ENCODE peak calls at places on chromosomes 4 and X, in ten cellular contexts. One of them, this sample, is unnamed.

GRCh38 chr4:26196567-26196966 is 124.2 kb upstream of the RBPJ start:
- DNase-seq in CD4-positive, alpha-beta memory T cell: no peak
- DNase-seq in COLO829: no peak
- DNase-seq in gastrocnemius medialis: no peak
- DNase-seq in NCI-H2029: no peak
- DNase-seq in NCI-H1092 treated with DMSO at 0.1 percent for 48 hours: no peak
- DNase-seq in NCI-H1436: no peak
- DNase-seq in activated T-helper 1 cell treated with anti-CD3 and anti-CD28 coated beads, Interleukin-2, amount 50 U/mL, for 16 hours: no peak
- DNase-seq in sigmoid colon: no peak
- DNase-seq in AML-193: no peak
- DNase-seq in this sample: no peak

GRCh38 chr4:104616401-104616820 is 121.7 kb upstream of the CXXC4 start:
- DNase-seq in CD4-positive, alpha-beta memory T cell: no peak
- DNase-seq in COLO829: no peak
- DNase-seq in gastrocnemius medialis: no peak
- DNase-seq in NCI-H2029: no peak
- DNase-seq in NCI-H1092 treated with DMSO at 0.1 percent for 48 hours: peak
- DNase-seq in NCI-H1436: no peak
- DNase-seq in activated T-helper 1 cell treated with anti-CD3 and anti-CD28 coated beads, Interleukin-2, amount 50 U/mL, for 16 hours: no peak
- DNase-seq in sigmoid colon: no peak
- DNase-seq in AML-193: no peak
- DNase-seq in this sample: no peak

GRCh38 chr4:150415213-150415612 is 166.7 kb upstream of the MAB21L2 start:
- DNase-seq in CD4-positive, alpha-beta memory T cell: no peak
- DNase-seq in COLO829: no peak
- DNase-seq in gastrocnemius medialis: no peak
- DNase-seq in NCI-H2029: no peak
- DNase-seq in NCI-H1092 treated with DMSO at 0.1 percent for 48 hours: no peak
- DNase-seq in NCI-H1436: no peak
- DNase-seq in activated T-helper 1 cell treated with anti-CD3 and anti-CD28 coated beads, Interleukin-2, amount 50 U/mL, for 16 hours: no peak
- DNase-seq in sigmoid colon: no peak
- DNase-seq in AML-193: no peak
- DNase-seq in this sample: no peak

GRCh38 chrX:120456973-120457372 is 12.1 kb downstream of the LAMP2 start:
- DNase-seq in CD4-positive, alpha-beta memory T cell: peak
- DNase-seq in COLO829: no peak
- DNase-seq in gastrocnemius medialis: no peak
- DNase-seq in NCI-H2029: no peak
- DNase-seq in NCI-H1092 treated with DMSO at 0.1 percent for 48 hours: no peak
- DNase-seq in NCI-H1436: no peak
- DNase-seq in activated T-helper 1 cell treated with anti-CD3 and anti-CD28 coated beads, Interleukin-2, amount 50 U/mL, for 16 hours: no peak
- DNase-seq in sigmoid colon: no peak
- DNase-seq in AML-193: peak
- DNase-seq in this sample: no peak

GRCh38 chrX:86047174-86047991 is at the start of gene CHM:
- DNase-seq in CD4-positive, alpha-beta memory T cell: peak
- DNase-seq in COLO829: peak
- DNase-seq in gastrocnemius medialis: peak
- DNase-seq in NCI-H2029: no peak
- DNase-seq in NCI-H1092 treated with DMSO at 0.1 percent for 48 hours: no peak
- DNase-seq in NCI-H1436: no peak
- DNase-seq in activated T-helper 1 cell treated with anti-CD3 and anti-CD28 coated beads, Interleukin-2, amount 50 U/mL, for 16 hours: no peak
- DNase-seq in sigmoid colon: peak
- DNase-seq in AML-193: no peak
- DNase-seq in this sample: peak

GRCh38 chr4:8708401-8709021 is 115.9 kb downstream of the CPZ start:
- DNase-seq in CD4-positive, alpha-beta memory T cell: no peak
- DNase-seq in COLO829: no peak
- DNase-seq in gastrocnemius medialis: peak
- DNase-seq in NCI-H2029: no peak
- DNase-seq in NCI-H1092 treated with DMSO at 0.1 percent for 48 hours: no peak
- DNase-seq in NCI-H1436: no peak
- DNase-seq in activated T-helper 1 cell treated with anti-CD3 and anti-CD28 coated beads, Interleukin-2, amount 50 U/mL, for 16 hours: no peak
- DNase-seq in sigmoid colon: peak
- DNase-seq in AML-193: no peak
- DNase-seq in this sample: no peak

GRCh38 chr4:94126669-94127068 is 81.0 kb upstream of the SMARCAD1 start:
- DNase-seq in CD4-positive, alpha-beta memory T cell: no peak
- DNase-seq in COLO829: peak
- DNase-seq in gastrocnemius medialis: no peak
- DNase-seq in NCI-H2029: no peak
- DNase-seq in NCI-H1092 treated with DMSO at 0.1 percent for 48 hours: no peak
- DNase-seq in NCI-H1436: no peak
- DNase-seq in activated T-helper 1 cell treated with anti-CD3 and anti-CD28 coated beads, Interleukin-2, amount 50 U/mL, for 16 hours: no peak
- DNase-seq in sigmoid colon: no peak
- DNase-seq in AML-193: no peak
- DNase-seq in this sample: no peak

GRCh38 chr4:164753873-164754488 is at the start of gene SMIM31:
- DNase-seq in CD4-positive, alpha-beta memory T cell: no peak
- DNase-seq in COLO829: peak
- DNase-seq in gastrocnemius medialis: no peak
- DNase-seq in NCI-H2029: no peak
- DNase-seq in NCI-H1092 treated with DMSO at 0.1 percent for 48 hours: no peak
- DNase-seq in NCI-H1436: peak
- DNase-seq in activated T-helper 1 cell treated with anti-CD3 and anti-CD28 coated beads, Interleukin-2, amount 50 U/mL, for 16 hours: no peak
- DNase-seq in sigmoid colon: no peak
- DNase-seq in AML-193: no peak
- DNase-seq in this sample: no peak

GRCh38 chrX:15911729-15912550 is 57.3 kb upstream of the AP1S2 start:
- DNase-seq in CD4-positive, alpha-beta memory T cell: no peak
- DNase-seq in COLO829: no peak
- DNase-seq in gastrocnemius medialis: no peak
- DNase-seq in NCI-H2029: no peak
- DNase-seq in NCI-H1092 treated with DMSO at 0.1 percent for 48 hours: no peak
- DNase-seq in NCI-H1436: no peak
- DNase-seq in activated T-helper 1 cell treated with anti-CD3 and anti-CD28 coated beads, Interleukin-2, amount 50 U/mL, for 16 hours: no peak
- DNase-seq in sigmoid colon: no peak
- DNase-seq in AML-193: peak
- DNase-seq in this sample: no peak

GRCh38 chr4:86223472-86223871 is 136.4 kb downstream of the MAPK10 start:
- DNase-seq in CD4-positive, alpha-beta memory T cell: no peak
- DNase-seq in COLO829: peak
- DNase-seq in gastrocnemius medialis: no peak
- DNase-seq in NCI-H2029: no peak
- DNase-seq in NCI-H1092 treated with DMSO at 0.1 percent for 48 hours: no peak
- DNase-seq in NCI-H1436: no peak
- DNase-seq in activated T-helper 1 cell treated with anti-CD3 and anti-CD28 coated beads, Interleukin-2, amount 50 U/mL, for 16 hours: no peak
- DNase-seq in sigmoid colon: no peak
- DNase-seq in AML-193: peak
- DNase-seq in this sample: no peak

This sample was measured in left lung.